ENCODE peak calls at places on chromosomes 16 and 17, in ten cellular contexts. J is stomach, H is tibial nerve, C is A549, V is ovary, N is sigmoid colon, A is H1, Q is transverse colon, E is upper lobe of left lung, I is GM12878. L is an unnamed sample.

GRCh38 chr17:72116692-72117469 is 3.9 kb upstream of the SOX9 start:
- DNase-seq in E (no peak), Q (peak), A (no peak), N (no peak), V (no peak), H (no peak), I (no peak), C (no peak), J (no peak), L (no peak)

GRCh38 chr17:19409066-19409465 is 2.0 kb upstream of the RNF112 start:
- DNase-seq in A (no peak), Q (no peak), N (no peak), J (no peak), E (no peak), V (no peak), H (no peak), C (no peak), I (no peak), L (no peak)

GRCh38 chr17:19533718-19534561 is at the start of gene SLC47A1:
- DNase-seq in I (no peak), C (peak), J (no peak), H (no peak), Q (peak), E (peak), A (peak), V (no peak), N (no peak), L (no peak)

GRCh38 chr16:57619606-57620315 is 8.7 kb upstream of the ADGRG1 start:
- DNase-seq in N (peak), A (peak), I (no peak), V (peak), E (peak), C (no peak), H (no peak), Q (peak), J (peak), L (peak)

GRCh38 chr17:80375186-80375585 is 39.8 kb upstream of the ENDOV start:
- DNase-seq in A (no peak), C (no peak), J (no peak), H (no peak), N (peak), V (no peak), E (no peak), I (no peak), Q (no peak), L (peak)

GRCh38 chr17:21303441-21304065 is 19.0 kb downstream of the MAP2K3 start:
- DNase-seq in J (no peak), V (peak), N (peak), Q (peak), E (peak), I (no peak), H (no peak), A (no peak), C (no peak), L (peak)

GRCh38 chr17:83145831-83146230 is 66.4 kb downstream of the METRNL start:
- DNase-seq in C (no peak), V (no peak), Q (no peak), A (no peak), I (no peak), E (no peak), J (no peak), H (no peak), N (peak), L (peak)

GRCh38 chr17:45428050-45428953 is 4.4 kb downstream of the ARHGAP27 start:
- DNase-seq in Q (peak), V (peak), E (peak), I (no peak), H (peak), C (peak), N (peak), J (peak), A (peak), L (no peak)

GRCh38 chr16:55668337-55669281 is 12.8 kb downstream of the SLC6A2 start:
- DNase-seq in Q (no peak), V (no peak), J (no peak), A (no peak), I (no peak), H (no peak), C (no peak), E (no peak), N (no peak), L (peak)

GRCh38 chr17:72529386-72529785 is 408.6 kb downstream of the SOX9 start:
- DNase-seq in Q (no peak), N (no peak), V (no peak), J (no peak), E (no peak), C (no peak), I (no peak), H (no peak), A (no peak), L (no peak)

GRCh38 chr17:15371731-15372130 is 30.3 kb upstream of the TEKT3 start:
- DNase-seq in N (no peak), A (no peak), E (no peak), J (no peak), I (no peak), Q (no peak), C (no peak), V (no peak), H (no peak), L (no peak)

GRCh38 chr16:74713325-74713724 is 12.7 kb upstream of the MLKL start:
- DNase-seq in I (no peak), C (no peak), E (no peak), N (no peak), V (no peak), J (no peak), H (no peak), A (no peak), Q (no peak), L (no peak)

GRCh38 chr17:82691714-82692113 is 6.8 kb downstream of the RAB40B start:
- DNase-seq in H (no peak), I (no peak), J (no peak), E (no peak), A (no peak), N (no peak), C (no peak), V (no peak), Q (no peak), L (peak)

GRCh38 chr17:57810740-57811632 is 38.9 kb downstream of the MRPS23 start:
- DNase-seq in I (no peak), C (no peak), Q (peak), H (peak), J (no peak), E (no peak), N (peak), A (no peak), V (peak), L (peak)

GRCh38 chr16:80518436-80518835 is 22.4 kb upstream of the DYNLRB2 start:
- DNase-seq in Q (peak), J (no peak), E (no peak), C (no peak), A (no peak), V (no peak), N (no peak), H (no peak), I (no peak), L (no peak)

GRCh38 chr16:8660841-8661301 is 13.5 kb upstream of the ABAT start:
- DNase-seq in E (peak), N (peak), A (peak), J (peak), Q (peak), C (peak), I (no peak), H (peak), V (peak), L (no peak)

GRCh38 chr16:72442381-72443158 is 270.6 kb upstream of the PMFBP1 start:
- DNase-seq in N (no peak), V (no peak), Q (no peak), E (no peak), H (no peak), A (no peak), J (no peak), C (no peak), I (no peak), L (no peak)

GRCh38 chr16:56477096-56477878 is 25.9 kb downstream of the OGFOD1 start:
- DNase-seq in J (no peak), A (no peak), Q (no peak), H (no peak), I (no peak), N (no peak), C (peak), E (no peak), V (no peak), L (no peak)

GRCh38 chr17:27741361-27741861 is 58.9 kb downstream of the NOS2 start:
- DNase-seq in I (no peak), J (no peak), A (peak), C (no peak), E (no peak), Q (no peak), N (no peak), V (no peak), H (no peak), L (no peak)

GRCh38 chr16:53183442-53183841 is 128.7 kb downstream of the CHD9 start:
- DNase-seq in J (no peak), N (no peak), Q (no peak), H (no peak), I (no peak), V (no peak), E (no peak), A (no peak), C (no peak), L (no peak)

GRCh38 chr17:55388842-55389241 is 32.8 kb downstream of the MMD start:
- DNase-seq in V (no peak), Q (no peak), J (no peak), C (no peak), I (no peak), E (no peak), H (no peak), A (no peak), N (no peak), L (no peak)

GRCh38 chr17:45310380-45311324 is 6.2 kb downstream of the MAP3K14 start:
- DNase-seq in N (no peak), Q (peak), V (no peak), A (no peak), E (peak), H (no peak), C (no peak), I (no peak), J (peak), L (no peak)

GRCh38 chr17:83078378-83079339 is 750 bp upstream of the METRNL start:
- DNase-seq in E (no peak), N (peak), I (no peak), H (no peak), J (no peak), C (no peak), V (peak), A (no peak), Q (no peak), L (no peak)

GRCh38 chr17:39339272-39339671 is 62.2 kb downstream of the FBXL20 start:
- DNase-seq in V (no peak), H (no peak), E (no peak), N (no peak), I (no peak), A (no peak), Q (no peak), C (no peak), J (no peak), L (no peak)

GRCh38 chr16:17367932-17368331 is 102.8 kb downstream of the XYLT1 start:
- DNase-seq in E (no peak), A (peak), H (no peak), V (no peak), Q (peak), J (no peak), C (peak), N (peak), I (no peak), L (no peak)

GRCh38 chr17:13503526-13503925 is 98.2 kb downstream of the HS3ST3A1 start:
- DNase-seq in H (no peak), I (no peak), C (no peak), E (no peak), A (no peak), J (no peak), V (no peak), Q (no peak), N (no peak), L (no peak)

GRCh38 chr17:62792122-62792800 is 15.9 kb downstream of the MARCHF10 start:
- DNase-seq in N (no peak), E (no peak), A (no peak), Q (no peak), C (peak), J (no peak), H (no peak), V (no peak), I (no peak), L (no peak)

GRCh38 chr16:70437582-70438324 is 1.1 kb downstream of the ST3GAL2 start:
- DNase-seq in H (no peak), N (no peak), J (no peak), V (no peak), C (no peak), I (no peak), E (no peak), A (peak), Q (no peak), L (no peak)

GRCh38 chr16:67897231-67897630 is 4.2 kb downstream of the PSKH1 start:
- DNase-seq in V (no peak), I (no peak), E (no peak), J (no peak), N (no peak), A (no peak), Q (no peak), H (peak), C (no peak), L (no peak)

GRCh38 chr17:3557768-3558583 is at the start of gene TRPV3:
- DNase-seq in I (peak), C (no peak), E (peak), A (no peak), H (no peak), Q (peak), V (no peak), N (no peak), J (peak), L (no peak)

GRCh38 chr16:89564476-89565255 is 4.2 kb downstream of the RPL13 start:
- DNase-seq in V (peak), J (no peak), Q (peak), N (no peak), I (no peak), C (no peak), A (peak), E (no peak), H (no peak), L (no peak)

GRCh38 chr17:40598928-40599627 is 33.8 kb upstream of the CCR7 start:
- DNase-seq in Q (peak), E (no peak), V (no peak), N (no peak), H (peak), J (no peak), A (no peak), C (no peak), I (peak), L (no peak)

GRCh38 chr16:54431041-54431996 is 144.7 kb upstream of the IRX3 start:
- DNase-seq in A (no peak), C (no peak), H (no peak), I (no peak), V (no peak), E (no peak), J (no peak), Q (no peak), N (no peak), L (no peak)

GRCh38 chr17:71726320-71726719 is 394.5 kb upstream of the SOX9 start:
- DNase-seq in J (no peak), C (no peak), N (no peak), Q (no peak), V (no peak), E (no peak), I (no peak), H (no peak), A (no peak), L (no peak)

GRCh38 chr17:18017958-18018357 is 21.0 kb downstream of the ATPAF2 start:
- DNase-seq in H (no peak), A (no peak), C (no peak), E (no peak), J (peak), V (no peak), I (no peak), N (peak), Q (no peak), L (no peak)
- TF ChIP-seq EP300 in H (no peak), A (no peak), C (no peak), E (no peak), J (no peak), V (no peak), I (no peak), N (no peak), Q (no peak), L (no peak)

DNA sequence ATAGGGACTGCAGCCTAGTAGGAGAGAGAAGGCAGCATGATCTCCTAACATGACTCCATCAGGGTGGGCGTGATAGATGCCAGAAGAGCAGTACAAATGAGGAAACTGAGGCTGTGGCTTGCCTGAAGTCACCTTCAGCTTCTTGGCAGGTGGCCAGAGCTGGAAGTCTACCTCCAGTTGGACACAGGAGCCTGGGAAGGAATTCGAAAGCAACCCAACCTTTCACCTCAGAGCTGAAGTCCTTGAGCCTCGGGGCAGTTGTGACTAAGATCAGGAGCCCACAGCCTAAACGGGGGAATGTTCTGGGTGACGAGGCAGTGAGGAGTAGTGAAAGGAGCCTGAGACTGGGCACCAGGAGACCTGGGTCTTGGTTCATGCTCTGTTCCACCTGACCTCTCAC is 9.4 kb upstream of the SLC52A1 start:
- DNase-seq in A (no peak), Q (no peak), J (no peak), E (no peak), H (no peak), C (no peak), V (no peak), I (no peak), N (no peak), L (no peak)
- TF ChIP-seq POLR2A in A (no peak), Q (no peak), J (no peak), E (no peak), H (no peak), C (no peak), V (no peak), I (no peak), N (no peak), L (no peak)

GRCh38 chr16:85372627-85373372 is 240.3 kb upstream of the GSE1 start:
- DNase-seq in V (no peak), I (no peak), J (peak), H (no peak), C (no peak), N (peak), A (no peak), Q (no peak), E (peak), L (no peak)
- TF ChIP-seq EP300 in V (no peak), I (no peak), J (no peak), H (no peak), C (no peak), N (peak), A (no peak), Q (no peak), E (no peak), L (no peak)

DNA sequence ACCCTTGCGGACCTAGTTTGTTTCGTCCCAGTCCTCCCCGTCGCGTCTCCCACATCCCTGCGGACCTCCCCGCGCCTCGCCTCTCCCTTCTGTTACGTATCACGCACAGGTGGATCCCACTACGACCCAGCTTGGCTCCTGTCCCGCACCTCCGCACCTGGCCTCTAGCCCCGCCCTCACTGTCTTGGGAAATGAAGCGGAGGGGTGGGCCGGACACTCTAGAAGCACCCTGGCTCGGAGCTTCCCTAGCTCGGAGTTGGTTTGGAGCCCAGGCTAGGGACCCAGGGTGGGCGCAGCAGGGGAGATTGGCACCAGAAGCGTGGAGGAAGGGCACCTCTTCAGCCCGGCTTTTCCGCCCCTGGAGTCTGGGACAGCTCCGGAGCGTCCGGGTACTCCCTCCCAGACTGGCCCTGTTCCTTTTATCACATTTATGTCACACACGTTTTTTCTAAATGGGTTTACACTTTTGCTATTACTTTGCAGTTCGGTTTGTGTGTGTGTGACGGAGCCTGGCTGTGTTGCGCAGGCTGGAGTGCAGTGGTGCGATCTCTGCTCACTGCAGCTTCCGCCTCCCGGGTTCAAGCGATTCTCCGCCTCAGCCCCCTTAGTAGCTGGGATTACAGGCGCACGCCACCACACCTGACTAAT is 1.4 kb upstream of the CEMP1 start:
- DNase-seq in I (peak), C (no peak), V (peak), N (peak), Q (peak), E (peak), A (peak), J (peak), H (peak), L (peak)
- TF ChIP-seq POLR2A in I (peak), C (no peak), V (no peak), N (no peak), Q (peak), E (no peak), A (no peak), J (no peak), H (no peak), L (peak)